ENCODE peak calls at places on chromosomes 2 and 18, in eight cellular contexts. G is SHP77; T is activated T-cell treated with anti-CD3 and anti-CD28 coated beads, Interleukin-2, amount 50 U/mL, for 72 hours; R is pons; I is naive thymus-derived CD8-positive, alpha-beta T cell; L is GM13977; Q is foreskin fibroblast; S is foreskin melanocyte. D is an unnamed sample.

GRCh38 chr2:130319536-130319935 is 23.2 kb upstream of the IMP4 start:
- DNase-seq in R (no peak), S (no peak), I (no peak), L (no peak), T (no peak), G (no peak), Q (no peak), D (no peak)

GRCh38 chr2:100260712-100261620 is 61.3 kb downstream of the LONRF2 start:
- DNase-seq in L (peak), R (peak), S (peak), I (no peak), Q (peak), G (peak), T (peak), D (peak)

GRCh38 chr18:77124452-77124922 is 8.1 kb downstream of the MBP start:
- DNase-seq in S (no peak), L (peak), G (no peak), R (no peak), Q (no peak), I (no peak), T (peak), D (no peak)

GRCh38 chr18:78732273-78733210 is 247.1 kb upstream of the SALL3 start:
- DNase-seq in S (no peak), Q (no peak), T (no peak), L (no peak), G (no peak), R (no peak), I (no peak), D (no peak)

GRCh38 chr2:23241611-23242245 is 143.3 kb upstream of the KLHL29 start:
- DNase-seq in R (no peak), G (no peak), T (no peak), S (no peak), I (no peak), Q (no peak), L (no peak), D (no peak)

GRCh38 chr2:233145726-233146125 is 85.6 kb downstream of the INPP5D start:
- DNase-seq in L (no peak), I (no peak), Q (no peak), G (no peak), S (no peak), T (no peak), R (no peak), D (no peak)

GRCh38 chr18:24369420-24369819 is 28.2 kb downstream of the OSBPL1A start:
- DNase-seq in L (no peak), Q (peak), T (no peak), G (no peak), S (no peak), I (no peak), R (no peak), D (no peak)

GRCh38 chr2:227876536-227876882 is 5.1 kb downstream of the DAW1 start:
- DNase-seq in R (no peak), Q (no peak), T (no peak), I (no peak), L (no peak), S (no peak), G (no peak), D (no peak)

GRCh38 chr2:158969717-158970521 is 1.5 kb downstream of the TANC1 start:
- DNase-seq in G (no peak), I (no peak), S (no peak), T (peak), R (peak), L (no peak), Q (no peak), D (no peak)

GRCh38 chr2:219495531-219496122 is 3.1 kb upstream of the GMPPA start:
- DNase-seq in T (peak), S (peak), I (peak), L (peak), Q (peak), G (peak), R (peak), D (peak)

GRCh38 chr2:118371500-118371899 is 283.2 kb downstream of the INSIG2 start:
- DNase-seq in Q (peak), L (peak), S (no peak), T (peak), R (peak), G (peak), I (no peak), D (peak)

GRCh38 chr2:165390875-165391274 is 78.6 kb upstream of the CSRNP3 start:
- DNase-seq in Q (no peak), G (no peak), R (no peak), I (no peak), L (no peak), S (no peak), T (no peak), D (no peak)

GRCh38 chr18:23718243-23718720 is 29.0 kb downstream of the LAMA3 start:
- DNase-seq in S (no peak), I (no peak), Q (peak), L (no peak), G (no peak), R (no peak), T (no peak), D (no peak)

GRCh38 chr2:169523681-169524080 is 14.2 kb downstream of the KLHL41 start:
- DNase-seq in L (no peak), R (no peak), G (no peak), I (no peak), T (no peak), Q (no peak), S (no peak), D (no peak)

GRCh38 chr2:26043862-26044736 is 10.2 kb downstream of the RAB10 start:
- DNase-seq in S (no peak), R (no peak), I (no peak), T (no peak), Q (peak), G (no peak), L (peak), D (no peak)

GRCh38 chr18:6414118-6414722 is 491 bp downstream of the L3MBTL4 start:
- DNase-seq in Q (no peak), S (no peak), I (no peak), T (peak), R (peak), L (peak), G (no peak), D (peak)

GRCh38 chr2:239735131-239735828 is 289.9 kb downstream of the NDUFA10 start:
- DNase-seq in G (peak), L (no peak), Q (no peak), I (no peak), T (no peak), S (no peak), R (peak), D (peak)

GRCh38 chr2:164816046-164816445 is 25.6 kb downstream of the COBLL1 start:
- DNase-seq in L (no peak), T (no peak), S (no peak), Q (no peak), G (no peak), I (no peak), R (no peak), D (no peak)

GRCh38 chr18:50722311-50722710 is 97.5 kb downstream of the MRO start:
- DNase-seq in T (no peak), G (no peak), S (no peak), I (no peak), Q (no peak), L (no peak), R (no peak), D (no peak)

GRCh38 chr2:240711701-240712100 is 20.0 kb downstream of the AQP12A start:
- DNase-seq in T (no peak), I (peak), L (no peak), R (no peak), Q (no peak), S (no peak), G (no peak), D (peak)

GRCh38 chr2:235576337-235576910 is 82.6 kb downstream of the AGAP1 start:
- DNase-seq in L (no peak), S (no peak), G (no peak), T (no peak), R (no peak), I (no peak), Q (no peak), D (peak)